ENCODE peak calls at places on chromosome 11, in four cellular contexts. One of them, this sample, is unnamed.
A peak's percentile ranks its signal among the peaks of the same experiment; 100 is the strongest.

GRCh38 chr11:95923730-95924413 is at the start of gene MTMR2:
- DNase-seq in psoas muscle: peak; percentile 86
- DNase-seq in uterus: peak; percentile 79
- DNase-seq in MM.1S: peak; percentile 68
- DNase-seq in this sample: no peak

GRCh38 chr11:126840201-126840886 is 160.2 kb downstream of the KIRREL3 start:
- DNase-seq in MM.1S: no peak
- DNase-seq in psoas muscle: no peak
- DNase-seq in uterus: no peak
- DNase-seq in this sample: no peak

GRCh38 chr11:87281496-87281895 is 243.8 kb downstream of the TMEM135 start:
- DNase-seq in MM.1S: no peak
- DNase-seq in uterus: no peak
- DNase-seq in psoas muscle: no peak
- DNase-seq in this sample: no peak

GRCh38 chr11:61011950-61012830 is 40.7 kb downstream of the CD6 start:
- DNase-seq in psoas muscle: no peak
- DNase-seq in uterus: no peak
- DNase-seq in MM.1S: no peak
- DNase-seq in this sample: no peak

GRCh38 chr11:1109101-1109917 is 34.6 kb downstream of the MUC2 start:
- DNase-seq in psoas muscle: peak; percentile 26
- DNase-seq in MM.1S: no peak
- DNase-seq in uterus: no peak
- DNase-seq in this sample: no peak

GRCh38 chr11:134331565-134332188 is at the start of gene GLB1L2:
- DNase-seq in psoas muscle: peak; percentile 86
- DNase-seq in MM.1S: no peak
- DNase-seq in uterus: peak; percentile 81
- DNase-seq in this sample: peak; percentile 80

GRCh38 chr11:20000393-20001134 is 159.7 kb downstream of the DBX1 start:
- DNase-seq in psoas muscle: no peak
- DNase-seq in uterus: no peak
- DNase-seq in MM.1S: no peak
- DNase-seq in this sample: no peak

GRCh38 chr11:75193711-75194110 is 42.8 kb downstream of the SLCO2B1 start:
- DNase-seq in MM.1S: no peak
- DNase-seq in uterus: no peak
- DNase-seq in psoas muscle: no peak
- DNase-seq in this sample: no peak

GRCh38 chr11:536841-537621 is at the start of gene LRRC56:
- DNase-seq in psoas muscle: peak; percentile 87
- DNase-seq in MM.1S: peak; percentile 94
- DNase-seq in uterus: peak; percentile 70
- DNase-seq in this sample: peak; percentile 57

GRCh38 chr11:61254403-61255025 is 13.5 kb downstream of the PGA5 start:
- DNase-seq in MM.1S: peak; percentile 57
- DNase-seq in uterus: peak; percentile 46
- DNase-seq in psoas muscle: peak; percentile 71
- DNase-seq in this sample: no peak

GRCh38 chr11:101583180-101584128 is at the start of gene TRPC6:
- DNase-seq in uterus: peak; percentile 33
- DNase-seq in MM.1S: no peak
- DNase-seq in psoas muscle: peak; percentile 54
- DNase-seq in this sample: no peak

GRCh38 chr11:62061356-62062222 is 62.2 kb upstream of the INCENP start:
- DNase-seq in uterus: no peak
- DNase-seq in MM.1S: no peak
- DNase-seq in psoas muscle: no peak
- DNase-seq in this sample: no peak

GRCh38 chr11:126588630-126589491 is 233.4 kb downstream of the ST3GAL4 start:
- DNase-seq in psoas muscle: no peak
- DNase-seq in uterus: no peak
- DNase-seq in MM.1S: no peak
- DNase-seq in this sample: no peak

GRCh38 chr11:96276836-96277235 is 66.2 kb downstream of the MAML2 start:
- DNase-seq in uterus: no peak
- DNase-seq in psoas muscle: no peak
- DNase-seq in MM.1S: no peak
- DNase-seq in this sample: no peak

DNA sequence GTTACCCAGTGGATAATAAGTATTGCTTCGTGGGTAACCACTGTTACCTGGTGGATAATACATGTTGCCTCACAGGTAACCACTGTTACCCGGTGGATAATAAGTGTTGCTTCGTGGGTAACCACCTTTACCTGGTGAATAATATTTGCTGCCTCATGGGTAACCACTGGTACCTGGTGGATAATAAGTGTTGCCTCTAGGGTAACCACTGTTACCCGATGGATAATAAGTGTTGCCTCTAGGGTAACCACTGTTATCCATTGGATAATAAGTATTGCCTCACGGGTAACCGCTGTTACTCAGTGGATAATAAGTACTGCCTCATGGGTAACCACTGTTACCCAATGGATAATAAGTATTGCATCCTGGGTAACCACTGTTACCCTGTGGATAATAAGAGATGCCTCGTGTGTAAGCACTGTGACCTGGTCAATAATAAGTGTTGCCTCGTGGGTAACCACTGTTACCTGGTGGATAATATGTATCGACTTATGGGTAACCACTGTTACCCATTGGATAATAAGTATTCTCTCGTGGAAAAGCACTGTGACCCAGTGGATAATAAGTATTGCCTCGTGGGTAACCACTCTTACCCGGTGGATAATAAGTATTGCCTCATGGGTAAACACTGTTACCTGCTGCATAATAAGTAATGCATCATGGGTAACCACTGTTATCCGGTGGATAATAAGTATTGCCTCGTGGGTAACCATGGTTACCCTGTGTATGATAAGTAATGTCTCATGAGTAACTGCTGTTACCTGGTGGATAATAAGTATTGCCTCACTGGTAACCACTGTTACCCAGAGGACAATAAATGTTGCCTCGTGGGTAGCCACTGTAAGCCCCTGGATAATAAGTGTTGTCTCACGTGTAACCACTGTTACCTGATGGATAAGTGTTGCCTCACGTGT is 20.1 kb upstream of the NXPE4 start:
- DNase-seq in uterus: no peak
- DNase-seq in MM.1S: no peak
- DNase-seq in psoas muscle: no peak
- DNase-seq in this sample: no peak
- H3K9me3 ChIP-seq in uterus: no peaks in the 10 kb centered on the region
- H3K9me3 ChIP-seq in MM.1S: no peaks in the 10 kb centered on the region
- H3K9me3 ChIP-seq in psoas muscle: no peaks in the 10 kb centered on the region
- H3K9me3 ChIP-seq in this sample: no peaks in the 10 kb centered on the region

GRCh38 chr11:18720811-18721575 is 5.0 kb downstream of the IGSF22 start:
- DNase-seq in psoas muscle: peak; percentile 85
- DNase-seq in MM.1S: peak; percentile 84
- DNase-seq in uterus: peak; percentile 86
- DNase-seq in this sample: peak; percentile 43

GRCh38 chr11:18721576-18722292 is 4.3 kb downstream of the IGSF22 start:
- DNase-seq in psoas muscle: peak; percentile 57
- DNase-seq in uterus: peak; percentile 34
- DNase-seq in MM.1S: peak; percentile 63
- DNase-seq in this sample: no peak

GRCh38 chr11:18723991-18724390 is 2.0 kb downstream of the IGSF22 start:
- DNase-seq in psoas muscle: peak; percentile 23
- DNase-seq in uterus: no peak
- DNase-seq in MM.1S: no peak
- DNase-seq in this sample: no peak

GRCh38 chr11:18720086-18720810 is 5.7 kb downstream of the IGSF22 start:
- DNase-seq in uterus: no peak
- DNase-seq in psoas muscle: peak; percentile 20
- DNase-seq in MM.1S: no peak
- DNase-seq in this sample: no peak

GRCh38 chr11:18722293-18722637 is 3.7 kb downstream of the IGSF22 start:
- DNase-seq in MM.1S: no peak
- DNase-seq in uterus: no peak
- DNase-seq in psoas muscle: no peak
- DNase-seq in this sample: no peak
- TF ChIP-seq CTCF in MM.1S: no peak
- TF ChIP-seq CTCF in uterus: no peak
- TF ChIP-seq CTCF in psoas muscle: no peak
- TF ChIP-seq CTCF in this sample: no peak

GRCh38 chr11:128085276-128085675 is 502.1 kb downstream of the ETS1 start:
- DNase-seq in MM.1S: no peak
- DNase-seq in uterus: no peak
- DNase-seq in psoas muscle: no peak
- DNase-seq in this sample: no peak
- H3K9me3 ChIP-seq in MM.1S: no peaks in the 10 kb centered on the region
- H3K9me3 ChIP-seq in uterus: no peaks in the 10 kb centered on the region
- H3K9me3 ChIP-seq in psoas muscle: no peaks in the 10 kb centered on the region
- H3K9me3 ChIP-seq in this sample: peaks cover 5% of the 10 kb centered on the region

DNA sequence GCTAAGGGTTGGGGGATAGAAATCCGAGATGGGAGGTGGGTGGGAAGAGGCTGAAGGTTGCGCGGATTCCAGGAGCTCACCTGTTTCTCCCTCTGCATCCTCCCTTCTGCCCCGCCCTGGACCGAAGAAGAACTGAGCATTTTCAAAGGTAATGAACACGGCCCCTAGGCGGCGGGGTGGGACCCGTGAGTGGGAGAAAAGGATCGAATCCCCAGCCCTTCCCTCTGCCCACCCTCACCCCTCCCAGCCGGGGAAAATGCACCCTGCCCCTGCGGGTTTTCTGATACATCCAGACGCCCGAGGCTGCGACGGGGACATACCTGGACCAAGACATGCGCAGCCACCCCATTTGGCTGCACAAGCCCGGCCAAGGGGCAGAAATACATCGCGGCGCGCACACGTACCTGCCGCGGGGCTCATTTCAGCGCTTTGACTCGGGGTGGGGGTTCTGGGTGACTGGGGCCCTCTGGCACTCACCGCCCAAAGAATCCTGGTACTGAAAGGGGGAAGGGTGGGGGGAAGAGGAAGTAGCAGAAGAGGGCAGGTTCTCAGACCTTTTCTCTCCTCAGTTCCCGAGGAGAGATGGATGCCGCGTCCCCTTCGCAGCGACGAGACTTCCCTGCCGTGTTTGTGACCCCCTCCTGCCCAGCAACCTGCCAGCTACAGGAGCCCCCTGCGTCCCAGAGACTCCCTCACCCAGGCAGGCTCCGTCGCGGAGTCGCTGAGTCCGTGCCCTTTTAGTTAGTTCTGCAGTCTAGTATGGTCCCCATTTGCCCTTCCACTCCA is 6.0 kb downstream of the VSIG2 start:
- DNase-seq in uterus: no peak
- DNase-seq in MM.1S: peak; percentile 62
- DNase-seq in psoas muscle: no peak
- DNase-seq in this sample: no peak
- TF ChIP-seq CTCF in uterus: no peak
- TF ChIP-seq CTCF in MM.1S: peak; percentile 49
- TF ChIP-seq CTCF in psoas muscle: no peak
- TF ChIP-seq CTCF in this sample: no peak

GRCh38 chr11:55345306-55345705 is 2.3 kb downstream of the OR4A16 start:
- DNase-seq in uterus: no peak
- DNase-seq in psoas muscle: no peak
- DNase-seq in MM.1S: no peak
- DNase-seq in this sample: no peak

GRCh38 chr11:55342901-55343300 is at the start of gene OR4A16:
- DNase-seq in psoas muscle: no peak
- DNase-seq in MM.1S: no peak
- DNase-seq in uterus: no peak
- DNase-seq in this sample: no peak
- H3K9me3 ChIP-seq in psoas muscle: no peaks in the 10 kb centered on the region
- H3K9me3 ChIP-seq in MM.1S: no peaks in the 10 kb centered on the region
- H3K9me3 ChIP-seq in uterus: no peaks in the 10 kb centered on the region
- H3K9me3 ChIP-seq in this sample: no peaks in the 10 kb centered on the region

GRCh38 chr11:10450451-10451398 is 4.3 kb upstream of the AMPD3 start:
- DNase-seq in MM.1S: peak; percentile 13
- DNase-seq in uterus: peak; percentile 23
- DNase-seq in psoas muscle: peak; percentile 60
- DNase-seq in this sample: no peak
- TF ChIP-seq CTCF in MM.1S: peak; percentile 34
- TF ChIP-seq CTCF in uterus: peak; percentile 41
- TF ChIP-seq CTCF in psoas muscle: no peak
- TF ChIP-seq CTCF in this sample: peak; percentile 51

GRCh38 chr11:130088217-130088616 is 18.5 kb downstream of the APLP2 start:
- DNase-seq in uterus: no peak
- DNase-seq in psoas muscle: no peak
- DNase-seq in MM.1S: no peak
- DNase-seq in this sample: no peak
- H3K9me3 ChIP-seq in uterus: no peaks in the 10 kb centered on the region
- H3K9me3 ChIP-seq in psoas muscle: no peaks in the 10 kb centered on the region
- H3K9me3 ChIP-seq in MM.1S: no peaks in the 10 kb centered on the region
- H3K9me3 ChIP-seq in this sample: no peaks in the 10 kb centered on the region

GRCh38 chr11:73648629-73649046 is 2.3 kb downstream of the PLEKHB1 start:
- DNase-seq in psoas muscle: no peak
- DNase-seq in MM.1S: no peak
- DNase-seq in uterus: no peak
- DNase-seq in this sample: no peak

GRCh38 chr11:73651252-73651651 is 4.9 kb downstream of the PLEKHB1 start:
- DNase-seq in uterus: no peak
- DNase-seq in MM.1S: no peak
- DNase-seq in psoas muscle: no peak
- DNase-seq in this sample: no peak

GRCh38 chr11:73647459-73648100 is 1.2 kb downstream of the PLEKHB1 start:
- DNase-seq in uterus: peak; percentile 78
- DNase-seq in MM.1S: peak; percentile 96
- DNase-seq in psoas muscle: peak; percentile 94
- DNase-seq in this sample: peak; percentile 94

GRCh38 chr11:73650400-73650799 is 4.0 kb downstream of the PLEKHB1 start:
- DNase-seq in uterus: no peak
- DNase-seq in psoas muscle: no peak
- DNase-seq in MM.1S: no peak
- DNase-seq in this sample: no peak

GRCh38 chr11:73649206-73649605 is 2.8 kb downstream of the PLEKHB1 start:
- DNase-seq in MM.1S: no peak
- DNase-seq in uterus: no peak
- DNase-seq in psoas muscle: no peak
- DNase-seq in this sample: no peak
- TF ChIP-seq CTCF in MM.1S: no peak
- TF ChIP-seq CTCF in uterus: no peak
- TF ChIP-seq CTCF in psoas muscle: no peak
- TF ChIP-seq CTCF in this sample: no peak

GRCh38 chr11:3359092-3359824 is 19.7 kb downstream of the ZNF195 start:
- DNase-seq in MM.1S: no peak
- DNase-seq in uterus: no peak
- DNase-seq in psoas muscle: no peak
- DNase-seq in this sample: no peak
- H3K9me3 ChIP-seq in MM.1S: peaks cover 15% of the 10 kb centered on the region
- H3K9me3 ChIP-seq in uterus: no peaks in the 10 kb centered on the region
- H3K9me3 ChIP-seq in psoas muscle: peaks cover 81% of the 10 kb centered on the region
- H3K9me3 ChIP-seq in this sample: peaks cover 85% of the 10 kb centered on the region